ENCODE peak calls at places on chromosomes 3 and 15, in seven cellular contexts. F, S, D, X, L, U and K are unnamed samples.
A peak's percentile ranks its signal among the peaks of the same experiment; 100 is the strongest.

GRCh38 chr3:193190387-193190786 is 50.6 kb upstream of the PLAAT1 start:
- DNase-seq in X (no peak), F (peak; percentile 64), L (peak; percentile 9), U (no peak), S (no peak), D (no peak), K (peak; percentile 76)

GRCh38 chr15:94287794-94288246 is 56.5 kb downstream of the MCTP2 start:
- DNase-seq in L (no peak), F (no peak), S (no peak), X (peak; percentile 5), D (no peak), U (peak; percentile 22), K (no peak)

GRCh38 chr3:38588995-38589937 is 60.2 kb downstream of the SCN5A start:
- DNase-seq in X (no peak), S (no peak), L (no peak), F (no peak), D (no peak), U (no peak), K (no peak)

GRCh38 chr15:34206016-34206415 is 3.9 kb downstream of the KATNBL1 start:
- DNase-seq in U (no peak), X (no peak), F (peak; percentile 68), D (no peak), S (no peak), L (peak; percentile 50), K (no peak)

GRCh38 chr3:197837282-197837681 is 46.2 kb downstream of the LRCH3 start:
- DNase-seq in X (no peak), L (no peak), S (no peak), F (no peak), D (no peak), U (no peak), K (no peak)

GRCh38 chr15:40565333-40566238 is 744 bp upstream of the CCDC32 start:
- DNase-seq in X (no peak), F (no peak), S (no peak), D (no peak), L (no peak), U (no peak), K (peak; percentile 24)

GRCh38 chr15:67107014-67107812 is 41.8 kb downstream of the SMAD3 start:
- DNase-seq in L (peak; percentile 99), X (no peak), D (no peak), F (peak; percentile 98), S (no peak), U (no peak), K (peak; percentile 90)

GRCh38 chr3:111971533-111971932 is 7.3 kb upstream of the ABHD10 start:
- DNase-seq in U (no peak), S (no peak), X (no peak), L (no peak), D (no peak), F (no peak), K (no peak)

GRCh38 chr3:140595295-140595694 is 82.6 kb upstream of the TRIM42 start:
- DNase-seq in D (no peak), X (no peak), F (no peak), U (no peak), S (no peak), L (no peak), K (no peak)

GRCh38 chr3:1462916-1463315 is 370.1 kb downstream of the CNTN6 start:
- DNase-seq in S (no peak), X (no peak), F (no peak), D (no peak), U (no peak), L (no peak), K (no peak)

GRCh38 chr3:11964553-11964952 is 39.6 kb upstream of the SYN2 start:
- DNase-seq in F (no peak), D (no peak), X (no peak), S (no peak), L (no peak), U (no peak), K (no peak)